ENCODE peak calls at places on chromosomes 16 and 17, in seven cellular contexts. D is HCEC 1CT; H is fibroblast of villous mesenchyme; T is neural progenitor cell; A is M059J; R is activated naive CD4-positive, alpha-beta T cell treated with anti-CD3 and anti-CD28 coated beads, Interleukin-2, amount 10 ng/mL, durations not matched to agents 7 days and 5 days; Y is ELR. K is an unnamed sample.
A peak's percentile ranks its signal among the peaks of the same experiment; 100 is the strongest.

GRCh38 chr17:61091096-61091495 is 308.5 kb upstream of the TBX2 start:
- DNase-seq in D (no peak), H (no peak), T (no peak), A (no peak), R (no peak), Y (no peak), K (no peak)

GRCh38 chr17:17613708-17614114 is 22.2 kb upstream of the PEMT start:
- DNase-seq in D (peak; percentile 60), H (peak; percentile 70), T (peak; percentile 76), A (peak; percentile 72), R (peak; percentile 70), Y (peak; percentile 77), K (peak; percentile 42)

GRCh38 chr16:71564377-71564967 is 12.4 kb downstream of the TAT start:
- DNase-seq in D (no peak), H (no peak), T (peak; percentile 57), A (no peak), R (no peak), Y (no peak), K (no peak)

GRCh38 chr16:22322741-22323140 is 25.5 kb downstream of the POLR3E start:
- DNase-seq in D (no peak), H (no peak), T (no peak), A (no peak), R (no peak), Y (no peak), K (no peak)

GRCh38 chr16:54059319-54059718 is 227.3 kb downstream of the IRX3 start:
- DNase-seq in D (no peak), H (no peak), T (no peak), A (no peak), R (no peak), Y (no peak), K (no peak)

GRCh38 chr17:50203086-50203485 is 1.7 kb upstream of the COL1A1 start:
- DNase-seq in D (peak; percentile 42), H (peak; percentile 82), T (no peak), A (no peak), R (no peak), Y (no peak), K (no peak)

GRCh38 chr16:3902731-3903130 is 22.2 kb upstream of the CREBBP start:
- DNase-seq in D (no peak), H (no peak), T (no peak), A (peak; percentile 82), R (no peak), Y (no peak), K (no peak)

GRCh38 chr17:82267575-82268379 is 5.7 kb downstream of the CSNK1D start:
- DNase-seq in D (peak; percentile 95), H (peak; percentile 97), T (no peak), A (peak; percentile 97), R (no peak), Y (peak; percentile 97), K (no peak)

GRCh38 chr17:75364078-75364477 is 41.4 kb downstream of the GRB2 start:
- DNase-seq in D (peak; percentile 87), H (peak; percentile 72), T (no peak), A (peak; percentile 84), R (no peak), Y (peak; percentile 92), K (no peak)

GRCh38 chr17:75779987-75780889 is 4.4 kb upstream of the UNK start:
- DNase-seq in D (no peak), H (no peak), T (no peak), A (no peak), R (no peak), Y (no peak), K (no peak)

GRCh38 chr16:2154533-2155090 is 970 bp upstream of the TRAF7 start:
- DNase-seq in D (peak; percentile 17), H (no peak), T (no peak), A (no peak), R (peak; percentile 53), Y (no peak), K (no peak)